ENCODE peak calls at places on chromosomes 1 and 21, in seven cellular contexts. H is lower lobe of right lung, R is kidney, U is HFF-Myc, B is body of pancreas, W is A673, O is NB4. V is an unnamed sample.

GRCh38 chr1:56355918-56356317 is 223.4 kb downstream of the PLPP3 start:
- DNase-seq in U (no peak), O (no peak), B (no peak), W (no peak), H (no peak), R (no peak), V (no peak)

GRCh38 chr1:24639881-24640280 is 3.2 kb upstream of the SRRM1 start:
- DNase-seq in U (no peak), H (no peak), R (no peak), B (no peak), W (no peak), O (no peak), V (no peak)

GRCh38 chr1:4028139-4028501 is 128.0 kb upstream of the C1orf174 start:
- DNase-seq in U (no peak), O (no peak), H (no peak), W (no peak), R (no peak), B (no peak), V (no peak)

GRCh38 chr1:78617615-78618026 is 2.6 kb upstream of the IFI44L start:
- DNase-seq in U (peak), O (peak), B (peak), W (peak), R (peak), H (peak), V (peak)

GRCh38 chr1:184326278-184326677 is 60.6 kb upstream of the C1orf21 start:
- DNase-seq in U (no peak), R (no peak), B (no peak), H (no peak), W (no peak), O (no peak), V (no peak)

GRCh38 chr1:11616766-11617165 is 37.5 kb downstream of the FBXO2 start:
- DNase-seq in B (no peak), W (no peak), H (no peak), U (no peak), O (no peak), R (no peak), V (no peak)

GRCh38 chr1:227215863-227216510 is 102.3 kb downstream of the CDC42BPA start:
- DNase-seq in H (no peak), W (no peak), B (no peak), U (no peak), R (no peak), O (no peak), V (no peak)

GRCh38 chr1:54112969-54113368 is 39.8 kb downstream of the CDCP2 start:
- DNase-seq in H (no peak), W (no peak), B (no peak), U (no peak), R (no peak), O (no peak), V (no peak)

GRCh38 chr1:23376890-23377811 is 7.5 kb upstream of the ZNF436 start:
- DNase-seq in O (peak), H (no peak), R (peak), W (peak), B (peak), U (peak), V (peak)

GRCh38 chr1:190474587-190475305 is 2.9 kb downstream of the BRINP3 start:
- DNase-seq in O (no peak), W (no peak), H (no peak), B (no peak), R (no peak), U (no peak), V (no peak)

GRCh38 chr1:167175901-167176300 is 44.8 kb upstream of the POU2F1 start:
- DNase-seq in U (no peak), R (no peak), H (no peak), B (no peak), O (peak), W (no peak), V (no peak)

GRCh38 chr1:73097917-73098316 is 815.6 kb upstream of the NEGR1 start:
- DNase-seq in U (no peak), O (no peak), H (no peak), B (no peak), W (no peak), R (no peak), V (no peak)

GRCh38 chr21:33374874-33375644 is 28.2 kb upstream of the IFNGR2 start:
- DNase-seq in W (no peak), U (no peak), B (no peak), H (no peak), R (no peak), O (no peak), V (no peak)

GRCh38 chr1:41138549-41138948 is 103.6 kb downstream of the SCMH1 start:
- DNase-seq in O (no peak), W (no peak), B (no peak), U (no peak), H (no peak), R (no peak), V (no peak)

GRCh38 chr1:201486158-201486557 is 17.2 kb upstream of the PHLDA3 start:
- DNase-seq in B (no peak), H (no peak), W (no peak), O (no peak), U (no peak), R (no peak), V (no peak)

GRCh38 chr1:117335376-117336086 is 31.7 kb upstream of the MAN1A2 start:
- DNase-seq in U (no peak), O (no peak), R (no peak), H (no peak), B (no peak), W (no peak), V (no peak)

GRCh38 chr1:222098382-222098781 is 356.5 kb upstream of the DUSP10 start:
- DNase-seq in W (no peak), O (no peak), U (no peak), H (no peak), B (no peak), R (no peak), V (no peak)

GRCh38 chr1:29120955-29121485 is 2.7 kb downstream of the TMEM200B start:
- DNase-seq in R (peak), W (peak), H (peak), O (peak), B (no peak), U (no peak), V (no peak)

GRCh38 chr1:67534627-67535065 is 104.4 kb upstream of the SERBP1 start:
- DNase-seq in O (peak), H (peak), B (no peak), U (peak), R (no peak), W (no peak), V (no peak)

GRCh38 chr1:227315500-227316346 is 2.6 kb downstream of the CDC42BPA start:
- DNase-seq in U (no peak), O (peak), W (peak), R (no peak), H (no peak), B (peak), V (peak)

GRCh38 chr1:113859478-113860175 is 11.9 kb downstream of the PTPN22 start:
- DNase-seq in B (no peak), U (no peak), O (peak), H (no peak), R (no peak), W (no peak), V (no peak)
- H3K4me3 ChIP-seq in B (no peak), U (no peak), O (no peak), H (no peak), R (no peak), W (no peak), V (no peak)

DNA sequence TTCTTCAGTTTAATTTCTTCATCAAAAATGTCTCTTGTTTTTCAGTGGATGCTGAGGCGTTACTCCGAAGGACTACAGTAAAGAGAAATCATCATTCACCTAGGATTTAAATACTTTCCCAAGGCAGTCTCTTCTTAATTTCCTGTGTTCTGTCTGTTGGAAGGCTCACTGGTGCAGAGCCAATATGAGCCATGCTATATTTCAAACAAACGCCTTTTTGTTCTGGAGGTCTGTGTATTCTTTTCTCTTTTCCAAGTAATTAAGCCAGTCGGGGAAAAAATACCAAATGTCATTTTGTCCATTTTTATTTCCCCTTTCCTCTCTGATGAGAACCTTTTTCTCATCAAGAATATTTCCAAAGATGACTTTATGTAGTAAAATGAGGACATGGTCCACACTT is 206.5 kb downstream of the RWDD3 start:
- DNase-seq in U (no peak), O (no peak), W (no peak), B (no peak), R (no peak), H (no peak), V (no peak)
- TF ChIP-seq CTCF in U (no peak), O (no peak), W (no peak), B (no peak), R (no peak), H (no peak), V (no peak)

GRCh38 chr1:10320336-10320735 is 78.5 kb upstream of the PGD start:
- DNase-seq in U (no peak), W (no peak), O (no peak), R (no peak), H (no peak), B (no peak), V (no peak)
- H3K4me3 ChIP-seq in U (no peak), W (no peak), O (no peak), R (no peak), H (no peak), B (no peak), V (no peak)

GRCh38 chr1:248599396-248599795 is 1.9 kb upstream of the OR2T10 start:
- DNase-seq in H (no peak), U (no peak), O (no peak), W (no peak), B (no peak), R (no peak), V (no peak)

GRCh38 chr1:248593226-248593625 is 4.3 kb downstream of the OR2T10 start:
- DNase-seq in R (no peak), H (no peak), O (peak), B (no peak), W (no peak), U (no peak), V (no peak)

GRCh38 chr1:248597589-248597988 is at the start of gene OR2T10:
- DNase-seq in B (no peak), U (no peak), O (no peak), W (no peak), H (no peak), R (no peak), V (no peak)

GRCh38 chr1:248592655-248593054 is 4.8 kb downstream of the OR2T10 start:
- DNase-seq in O (no peak), R (no peak), H (no peak), U (no peak), B (no peak), W (no peak), V (no peak)

DNA sequence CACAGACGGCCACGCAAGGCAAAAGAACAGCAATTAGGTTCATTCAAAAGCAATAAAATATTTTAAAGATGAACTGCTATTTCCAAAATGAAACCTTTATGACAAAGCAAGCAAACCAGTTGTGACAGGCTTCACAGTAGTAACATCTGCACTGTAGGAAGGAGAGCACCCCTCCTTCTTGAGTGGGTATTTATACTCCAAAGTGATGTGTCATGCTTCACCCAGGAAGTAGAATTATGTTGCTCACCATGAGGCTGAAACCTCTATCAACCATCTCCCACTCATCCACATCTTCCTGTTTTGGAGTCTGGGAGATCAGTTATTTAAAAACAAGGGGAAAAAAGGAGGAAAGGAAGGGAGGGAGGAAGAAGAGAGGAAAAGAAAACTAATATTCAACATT is 885 bp downstream of the OR2T10 start:
- DNase-seq in U (no peak), H (no peak), O (peak), B (no peak), R (no peak), W (peak), V (no peak)
- TF ChIP-seq CTCF in U (no peak), H (no peak), O (no peak), B (no peak), R (no peak), W (no peak), V (no peak)

GRCh38 chr21:38505654-38506523 is 7.6 kb upstream of the ERG start:
- DNase-seq in B (peak), O (peak), U (peak), W (peak), R (no peak), H (no peak), V (peak)
- H3K4me3 ChIP-seq in B (no peak), O (no peak), U (no peak), W (no peak), R (no peak), H (peak), V (no peak)

GRCh38 chr21:45152265-45152746 is 77.9 kb downstream of the ADARB1 start:
- DNase-seq in R (no peak), H (peak), B (no peak), U (no peak), O (peak), W (peak), V (no peak)
- TF ChIP-seq CTCF in R (peak), H (peak), B (peak), U (no peak), O (peak), W (peak), V (peak)

DNA sequence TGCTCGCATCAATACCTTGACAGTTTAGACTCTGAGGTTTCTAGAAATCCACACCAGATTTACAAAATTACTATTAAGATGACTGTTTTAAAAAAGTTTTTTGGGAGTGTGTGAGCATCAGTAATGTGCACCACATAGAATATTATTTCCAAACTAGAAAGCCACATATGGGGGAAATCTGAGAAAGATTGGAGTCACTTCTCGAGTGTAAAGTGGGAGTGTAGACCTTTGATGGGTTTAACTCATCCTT is 757 bp downstream of the RIMKLA start:
- DNase-seq in H (no peak), W (no peak), R (no peak), B (no peak), O (no peak), U (no peak), V (no peak)
- H3K4me3 ChIP-seq in H (peak), W (no peak), R (peak), B (peak), O (no peak), U (no peak), V (peak)

GRCh38 chr1:85282424-85282823 is 6.0 kb upstream of the BCL10 start:
- DNase-seq in U (no peak), W (no peak), H (no peak), R (no peak), B (no peak), O (no peak), V (no peak)
- TF ChIP-seq CTCF in U (peak), W (no peak), H (no peak), R (no peak), B (no peak), O (no peak), V (peak)

GRCh38 chr21:36171741-36172331 is 15.2 kb downstream of the DOP1B start:
- DNase-seq in W (no peak), U (no peak), B (no peak), H (no peak), O (no peak), R (no peak), V (no peak)
- H3K4me3 ChIP-seq in W (no peak), U (no peak), B (no peak), H (no peak), O (no peak), R (no peak), V (no peak)

V was measured in retinal pigment epithelial cell.